ENCODE peak calls at places on chromosomes 4 and X, in ten cellular contexts. N is AG08396, I is psoas muscle, Q is GM13977, J is thoracic aorta, M is nucleus accumbens, P is H4, Y is T47D, E is mucosa of descending colon, V is neural crest cell. B is an unnamed sample.

GRCh38 chrX:11759172-11759460 is 1.1 kb downstream of the MSL3 start:
- DNase-seq in Q (no peak), M (no peak), Y (no peak), N (no peak), J (no peak), I (no peak), E (no peak), V (no peak), P (no peak), B (no peak)

GRCh38 chrX:23422912-23423311 is 88.3 kb downstream of the PTCHD1 start:
- DNase-seq in Q (no peak), V (no peak), I (no peak), Y (no peak), P (no peak), N (no peak), J (no peak), E (no peak), M (no peak), B (no peak)

GRCh38 chrX:100643943-100644587 is at the start of gene SRPX2:
- DNase-seq in M (no peak), Y (no peak), P (peak), Q (no peak), E (no peak), N (peak), J (no peak), V (no peak), I (peak), B (peak)

GRCh38 chr4:88028961-88029360 is 21.5 kb downstream of the PKD2 start:
- DNase-seq in E (no peak), I (no peak), M (no peak), N (no peak), J (no peak), V (no peak), Q (no peak), Y (no peak), P (no peak), B (no peak)

GRCh38 chr4:76582074-76582816 is 147.2 kb downstream of the SHROOM3 start:
- DNase-seq in J (no peak), V (no peak), E (no peak), Y (no peak), Q (no peak), M (no peak), I (no peak), P (no peak), N (no peak), B (no peak)

GRCh38 chr4:173168396-173169177 is at the start of gene GALNT7:
- DNase-seq in I (peak), J (no peak), Y (peak), E (peak), V (peak), N (peak), P (peak), M (no peak), Q (peak), B (peak)

GRCh38 chr4:15577508-15577907 is 77.6 kb downstream of the FBXL5 start:
- DNase-seq in I (no peak), M (no peak), Y (no peak), V (no peak), J (no peak), E (no peak), Q (no peak), P (no peak), N (peak), B (no peak)

GRCh38 chr4:184553891-184554290 is 79.5 kb upstream of the IRF2 start:
- DNase-seq in I (no peak), V (no peak), E (no peak), Q (no peak), N (no peak), P (no peak), Y (no peak), M (no peak), J (no peak), B (no peak)

GRCh38 chr4:157185363-157185762 is 35.2 kb upstream of the GRIA2 start:
- DNase-seq in E (no peak), P (no peak), N (no peak), V (no peak), M (no peak), I (no peak), Q (no peak), J (no peak), Y (no peak), B (no peak)

GRCh38 chrX:119726900-119727555 is 31.4 kb upstream of the SOWAHD start:
- DNase-seq in M (no peak), J (no peak), P (no peak), E (no peak), I (no peak), Q (no peak), V (no peak), Y (no peak), N (no peak), B (no peak)

GRCh38 chrX:15863944-15864491 is 9.4 kb upstream of the AP1S2 start:
- DNase-seq in I (no peak), V (no peak), M (no peak), P (no peak), Y (no peak), E (no peak), N (no peak), J (no peak), Q (no peak), B (no peak)

GRCh38 chr4:151569650-151570049 is 160.7 kb downstream of the FHIP1A start:
- DNase-seq in J (no peak), N (no peak), E (no peak), I (no peak), Q (no peak), P (no peak), M (no peak), V (no peak), Y (no peak), B (no peak)

GRCh38 chr4:8685831-8686230 is 93.3 kb downstream of the CPZ start:
- DNase-seq in E (no peak), P (no peak), J (no peak), V (no peak), Q (no peak), N (no peak), Y (no peak), I (no peak), M (no peak), B (no peak)

GRCh38 chr4:62709618-62710252 is 1509.6 kb downstream of the ADGRL3 start:
- DNase-seq in P (peak), E (no peak), V (peak), J (no peak), M (no peak), Q (peak), Y (no peak), N (no peak), I (no peak), B (peak)

GRCh38 chr4:153205028-153205648 is 895 bp downstream of the TRIM2 start:
- DNase-seq in Y (no peak), E (peak), Q (no peak), M (no peak), N (no peak), J (no peak), V (no peak), P (no peak), I (no peak), B (no peak)

GRCh38 chr4:109559625-109559982 is 442 bp upstream of the MCUB start:
- DNase-seq in Q (peak), J (no peak), N (peak), E (peak), I (peak), P (no peak), M (no peak), V (no peak), Y (no peak), B (peak)

GRCh38 chr4:95250544-95251137 is 298.1 kb downstream of the UNC5C start:
- DNase-seq in J (no peak), V (no peak), E (no peak), Q (no peak), N (no peak), P (no peak), Y (peak), M (no peak), I (no peak), B (no peak)

GRCh38 chr4:153611679-153612078 is 72.4 kb upstream of the TLR2 start:
- DNase-seq in M (no peak), Y (no peak), I (no peak), P (no peak), N (no peak), E (no peak), J (no peak), V (no peak), Q (no peak), B (no peak)

GRCh38 chr4:17066241-17066640 is 167.8 kb upstream of the LDB2 start:
- DNase-seq in E (no peak), Q (no peak), N (no peak), J (no peak), P (no peak), V (no peak), M (no peak), Y (no peak), I (no peak), B (no peak)

GRCh38 chr4:25290490-25291067 is 22.0 kb upstream of the ZCCHC4 start:
- DNase-seq in E (no peak), V (no peak), I (no peak), N (no peak), M (no peak), Q (no peak), P (no peak), Y (no peak), J (no peak), B (no peak)

GRCh38 chrX:78652971-78653822 is 5.9 kb downstream of the RTL3 start:
- DNase-seq in N (peak), Y (no peak), M (no peak), P (peak), Q (no peak), J (no peak), V (no peak), E (no peak), I (no peak), B (peak)

GRCh38 chr4:19748911-19749473 is 502.7 kb upstream of the SLIT2 start:
- DNase-seq in J (no peak), Q (no peak), N (peak), E (no peak), V (no peak), I (no peak), Y (no peak), M (no peak), P (peak), B (no peak)

GRCh38 chr4:1411436-1412375 is 5.5 kb upstream of the NKX1-1 start:
- DNase-seq in I (no peak), M (no peak), E (no peak), J (no peak), P (no peak), N (peak), Y (no peak), V (no peak), Q (peak), B (no peak)

GRCh38 chr4:138697771-138698170 is 317.8 kb upstream of the NOCT start:
- DNase-seq in N (peak), V (no peak), E (no peak), I (no peak), P (no peak), J (no peak), Y (no peak), M (no peak), Q (no peak), B (no peak)

GRCh38 chr4:145507636-145508035 is 26.0 kb downstream of the SMAD1 start:
- DNase-seq in Y (no peak), I (no peak), V (no peak), Q (no peak), N (no peak), E (no peak), P (peak), M (no peak), J (no peak), B (no peak)

GRCh38 chr4:15778191-15778741 is at the start of gene CD38:
- DNase-seq in P (no peak), Y (no peak), I (peak), Q (peak), J (no peak), V (peak), N (peak), M (no peak), E (peak), B (no peak)

GRCh38 chr4:20422398-20422797 is 170.7 kb downstream of the SLIT2 start:
- DNase-seq in E (no peak), Y (peak), I (no peak), N (peak), V (peak), J (no peak), M (no peak), P (peak), Q (peak), B (peak)